ENCODE peak calls at places on chromosomes 16 and 17, in four cellular contexts. T is psoas muscle, B is IMR-90, O is uterus. P is an unnamed sample.

GRCh38 chr17:42132941-42133340 is 10.3 kb downstream of the HSPB9 start:
- DNase-seq in T (peak; percentile 63), B (peak; percentile 81), O (no peak), P (peak; percentile 69)

GRCh38 chr17:6450926-6451717 is 6.9 kb downstream of the PIMREG start:
- DNase-seq in T (no peak), B (no peak), O (no peak), P (no peak)

GRCh38 chr17:79202476-79202875 is 127.9 kb downstream of the ENGASE start:
- DNase-seq in T (no peak), B (no peak), O (no peak), P (no peak)

GRCh38 chr17:76481091-76481655 is 13.8 kb downstream of the AANAT start:
- DNase-seq in T (no peak), B (no peak), O (no peak), P (no peak)

GRCh38 chr16:66287916-66288315 is 78.6 kb upstream of the CDH5 start:
- DNase-seq in T (no peak), B (no peak), O (no peak), P (no peak)

GRCh38 chr17:77404812-77405581 is 264.2 kb downstream of the SEC14L1 start:
- DNase-seq in T (no peak), B (peak; percentile 86), O (peak; percentile 72), P (peak; percentile 78)

GRCh38 chr17:59151591-59151990 is 3.4 kb downstream of the SKA2 start:
- DNase-seq in T (no peak), B (no peak), O (no peak), P (no peak)

GRCh38 chr17:14590458-14591250 is 289.8 kb downstream of the HS3ST3B1 start:
- DNase-seq in T (no peak), B (no peak), O (no peak), P (no peak)

GRCh38 chr16:68436581-68436980 is 11.7 kb downstream of the SMPD3 start:
- DNase-seq in T (no peak), B (no peak), O (no peak), P (no peak)

GRCh38 chr17:83103200-83103937 is 24.0 kb downstream of the METRNL start:
- DNase-seq in T (no peak), B (peak; percentile 66), O (peak; percentile 85), P (no peak)

GRCh38 chr17:83100220-83100852 is 20.9 kb downstream of the METRNL start:
- DNase-seq in T (no peak), B (no peak), O (peak; percentile 32), P (no peak)

GRCh38 chr17:83100853-83101391 is 21.5 kb downstream of the METRNL start:
- DNase-seq in T (no peak), B (no peak), O (no peak), P (no peak)

GRCh38 chr17:83103938-83104311 is 24.5 kb downstream of the METRNL start:
- DNase-seq in T (no peak), B (no peak), O (no peak), P (no peak)

DNA sequence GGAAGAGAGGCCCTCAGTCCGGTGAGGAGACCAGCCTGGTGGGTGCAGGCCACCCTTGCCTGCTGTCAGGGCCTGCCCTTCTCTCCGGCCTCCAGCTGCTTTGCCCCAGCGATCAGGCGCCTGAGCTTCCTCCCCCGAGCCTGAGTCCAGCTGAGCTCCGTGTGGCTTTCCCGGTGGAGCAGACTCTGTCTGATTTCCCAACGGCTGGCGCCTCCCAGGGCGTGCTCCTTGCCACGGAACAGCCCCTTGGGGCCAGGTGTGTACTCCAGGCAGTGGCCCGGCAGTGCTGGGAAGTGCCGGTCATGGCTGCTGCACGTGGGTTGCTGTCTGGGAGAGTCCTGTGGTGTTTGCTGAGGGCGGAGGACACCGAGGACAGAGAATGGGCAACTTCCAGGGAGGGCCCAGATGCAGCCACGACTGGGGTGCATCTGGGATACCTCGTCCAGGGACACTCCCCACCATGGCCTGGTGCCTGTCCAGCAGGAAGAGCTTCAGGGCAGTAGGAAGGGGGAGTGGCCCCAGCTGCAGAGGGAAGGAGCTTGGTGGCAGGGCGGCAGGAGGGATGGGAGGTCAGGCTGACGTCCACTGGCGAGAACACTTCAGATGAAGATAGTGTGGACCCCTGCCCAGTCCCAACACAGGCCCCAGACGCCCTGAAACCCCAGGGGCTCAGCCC is 22.5 kb downstream of the METRNL start:
- DNase-seq in T (peak; percentile 76), B (no peak), O (no peak), P (no peak)
- H3K4me1 ChIP-seq in T (peaks cover 23% of the 10 kb centered on the region), B (peaks cover 28% of the 10 kb centered on the region), O (no peaks in the 10 kb centered on the region), P (peaks cover 49% of the 10 kb centered on the region)

DNA sequence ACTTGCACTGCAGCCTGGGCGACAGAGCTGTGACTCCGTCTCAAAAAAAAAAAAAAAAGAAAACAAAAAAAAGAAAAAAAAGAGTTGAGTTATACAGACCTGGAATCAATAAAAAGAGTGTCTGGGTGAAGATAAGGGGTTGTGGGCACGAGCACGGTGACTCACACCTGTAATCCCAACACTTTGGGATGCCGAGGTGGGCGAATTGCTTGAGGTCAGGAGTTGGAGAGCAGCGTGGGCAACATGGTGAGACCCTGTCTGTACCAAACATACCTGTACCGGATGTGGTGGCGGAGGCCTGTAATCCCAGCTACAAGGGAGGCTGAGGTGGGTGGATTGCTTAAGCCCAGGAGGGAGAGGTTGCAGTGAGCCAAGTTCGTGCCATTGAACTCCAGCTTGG is 1.3 kb upstream of the TRAP1 start:
- DNase-seq in T (no peak), B (no peak), O (no peak), P (no peak)
- H3K4me3 ChIP-seq in T (no peak overlapping the region), B (no peak overlapping the region), O (no peak overlapping the region), P (no peak overlapping the region)

GRCh38 chr17:530851-531250 is 178.2 kb upstream of the RPH3AL start:
- DNase-seq in T (no peak), B (no peak), O (no peak), P (no peak)

GRCh38 chr17:538096-538973 is 176.3 kb downstream of the VPS53 start:
- DNase-seq in T (no peak), B (peak; percentile 67), O (no peak), P (no peak)

GRCh38 chr17:539048-539447 is 175.6 kb downstream of the VPS53 start:
- DNase-seq in T (no peak), B (no peak), O (no peak), P (no peak)

GRCh38 chr17:537133-537532 is 177.5 kb downstream of the VPS53 start:
- DNase-seq in T (no peak), B (no peak), O (no peak), P (no peak)

DNA sequence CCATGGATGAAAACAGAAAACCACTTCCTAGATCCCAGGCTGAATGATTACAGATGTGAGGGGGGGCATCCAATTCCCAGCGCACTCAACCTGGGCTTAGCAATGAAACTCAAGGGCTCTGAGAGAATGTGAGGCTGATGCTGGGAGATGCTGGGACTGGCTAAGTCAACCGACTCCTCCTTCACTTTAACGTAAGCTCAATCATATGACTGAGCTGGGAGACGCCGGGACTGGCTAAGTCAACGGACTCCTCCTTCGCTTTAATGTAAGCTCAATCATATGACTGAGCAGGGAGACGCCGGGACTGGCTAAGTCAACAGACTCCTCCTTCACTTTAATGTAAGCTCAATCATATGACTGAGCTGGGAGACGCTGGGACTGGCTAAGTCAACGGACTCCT is 179.5 kb downstream of the VPS53 start:
- DNase-seq in T (no peak), B (no peak), O (no peak), P (no peak)
- H3K27ac ChIP-seq in T (no peak overlapping the region), B (no peak overlapping the region), O (no peak overlapping the region), P (no peak overlapping the region)

GRCh38 chr17:67854378-67854777 is 29.1 kb downstream of the BPTF start:
- DNase-seq in T (no peak), B (no peak), O (no peak), P (no peak)

GRCh38 chr17:67853703-67854102 is 28.4 kb downstream of the BPTF start:
- DNase-seq in T (no peak), B (no peak), O (no peak), P (no peak)

GRCh38 chr17:67850991-67851631 is 25.8 kb downstream of the BPTF start:
- DNase-seq in T (no peak), B (no peak), O (no peak), P (no peak)

DNA sequence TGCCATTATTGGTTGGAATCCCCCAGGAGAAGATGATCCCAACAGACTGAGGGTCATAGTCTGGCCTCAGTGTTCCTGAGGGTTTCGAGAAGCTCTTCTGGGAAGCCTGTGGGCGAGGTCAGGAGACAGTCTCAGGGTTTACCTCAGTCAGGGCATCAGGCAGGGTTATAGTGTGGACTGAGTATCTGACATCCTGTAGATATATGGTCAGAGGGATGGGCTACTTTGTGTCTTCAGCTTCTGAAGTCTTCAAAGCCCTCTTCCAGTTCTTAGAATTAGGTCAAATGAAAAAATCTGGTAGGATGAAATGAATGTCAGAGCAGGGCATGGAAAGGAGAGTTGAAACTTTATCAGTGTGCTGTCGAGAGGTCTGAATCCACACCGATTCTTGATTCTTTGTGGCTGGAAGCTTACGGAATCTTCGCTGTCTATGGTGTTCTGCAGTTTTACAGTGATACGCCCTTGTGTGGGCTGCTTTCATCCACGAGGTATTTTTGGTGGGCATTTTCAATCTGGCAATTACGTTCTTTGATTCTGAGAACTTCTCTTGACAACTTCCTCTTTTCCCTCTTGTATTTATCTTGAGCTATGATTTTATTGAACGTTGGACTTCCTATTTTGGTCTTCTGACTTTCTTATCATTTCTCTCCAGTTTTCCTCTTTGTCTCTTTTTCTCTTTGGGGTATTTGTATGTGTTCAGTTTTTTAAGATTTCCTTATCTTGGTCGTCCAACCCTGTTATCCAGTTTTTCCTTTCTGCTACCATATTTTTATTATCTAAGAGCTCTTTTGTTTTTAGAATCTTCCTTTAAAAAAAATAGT is 30.4 kb downstream of the BPTF start:
- DNase-seq in T (no peak), B (no peak), O (no peak), P (no peak)
- H3K4me1 ChIP-seq in T (peaks cover 48% of the 10 kb centered on the region), B (peaks cover 2% of the 10 kb centered on the region), O (no peaks in the 10 kb centered on the region), P (peaks cover 9% of the 10 kb centered on the region)

DNA sequence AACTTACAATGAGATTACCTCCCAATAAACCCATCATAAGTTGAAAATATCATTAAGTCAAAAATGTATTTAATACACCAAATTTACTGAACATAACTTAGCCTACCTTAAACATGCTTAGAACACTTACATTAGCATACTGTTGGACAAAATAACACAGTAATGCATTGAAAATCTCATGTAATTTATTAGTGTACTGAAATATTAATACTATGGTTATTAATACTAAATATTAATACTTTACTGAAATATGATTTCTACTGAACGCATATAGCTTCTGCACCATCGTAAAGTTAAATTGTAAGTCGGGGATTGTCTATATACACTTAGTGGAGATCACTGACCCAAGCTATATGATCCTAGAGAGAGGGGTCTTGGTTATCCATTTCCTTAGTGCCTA is 4.3 kb downstream of the USP32 start:
- DNase-seq in T (no peak), B (no peak), O (no peak), P (no peak)
- H3K4me3 ChIP-seq in T (no peak overlapping the region), B (no peak overlapping the region), O (no peak overlapping the region), P (no peak overlapping the region)

GRCh38 chr16:80541306-80541694 is 507 bp downstream of the DYNLRB2 start:
- DNase-seq in T (no peak), B (no peak), O (no peak), P (no peak)
- H3K27ac ChIP-seq in T (no peak overlapping the region), B (no peak overlapping the region), O (peak overlapping the region; percentile 59), P (no peak overlapping the region)

DNA sequence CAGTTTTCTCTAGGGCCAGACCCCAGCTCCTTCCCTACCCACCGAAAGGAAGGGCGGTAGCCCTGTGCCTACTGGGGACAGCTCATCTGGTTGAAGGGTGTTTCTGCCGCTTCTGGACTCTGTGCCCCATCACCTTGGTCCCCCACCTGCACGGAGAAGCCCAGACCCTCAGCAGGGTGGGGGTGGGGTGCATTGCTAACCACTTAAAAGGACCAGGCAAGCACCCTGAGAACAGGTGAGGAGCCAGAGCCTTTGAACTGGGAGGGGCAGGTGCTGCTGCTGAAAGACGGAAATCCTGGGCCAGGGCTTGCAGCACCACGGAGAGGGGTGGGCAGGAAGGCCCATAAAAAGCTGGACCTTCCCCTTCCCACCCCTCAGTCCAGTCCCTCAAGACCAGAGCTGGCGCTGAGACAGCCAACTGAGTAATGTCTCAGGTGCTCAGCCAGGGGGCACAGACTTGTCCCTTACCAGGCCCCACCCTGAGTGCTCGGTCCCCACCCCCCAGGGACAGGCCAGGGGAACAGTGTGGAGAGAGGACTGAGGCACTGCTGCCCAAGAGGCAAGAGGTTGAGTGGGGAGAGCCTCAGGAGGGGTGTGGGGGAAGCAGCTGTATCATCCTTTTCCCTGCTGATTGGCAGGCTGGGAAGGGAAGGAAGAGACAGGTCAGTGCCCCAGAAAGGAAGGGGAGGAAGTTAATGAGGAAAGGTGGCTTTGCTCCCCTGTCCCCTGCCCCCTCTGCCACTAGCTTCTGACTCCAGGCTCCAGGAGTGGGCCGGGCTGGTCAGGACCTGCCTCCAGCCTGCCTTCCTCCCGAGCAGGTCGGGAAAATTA is 10.9 kb upstream of the SP2 start:
- DNase-seq in T (no peak), B (no peak), O (no peak), P (no peak)
- H3K4me1 ChIP-seq in T (no peaks in the 10 kb centered on the region), B (no peaks in the 10 kb centered on the region), O (no peaks in the 10 kb centered on the region), P (peaks cover 10% of the 10 kb centered on the region)

P was measured in SJSA1.